ENCODE peak calls at places on chromosomes 4 and X, in five cellular contexts. P, C, Y, S and O are unnamed samples.

GRCh38 chr4:121796283-121796682 is 4.8 kb upstream of the EXOSC9 start:
- DNase-seq in S (no peak), P (no peak), Y (no peak), C (no peak), O (no peak)

GRCh38 chr4:46648088-46648744 is 258.3 kb upstream of the GABRA2 start:
- DNase-seq in P (peak), S (no peak), C (no peak), Y (no peak), O (no peak)

GRCh38 chrX:39640866-39641265 is 456.9 kb downstream of the BCOR start:
- DNase-seq in S (no peak), Y (no peak), C (no peak), P (no peak), O (no peak)

GRCh38 chr4:153205028-153205648 is 895 bp downstream of the TRIM2 start:
- DNase-seq in S (no peak), Y (no peak), P (no peak), C (peak), O (no peak)

GRCh38 chr4:99824070-99824599 is 7.5 kb downstream of the DAPP1 start:
- DNase-seq in Y (no peak), C (no peak), P (no peak), S (no peak), O (no peak)

GRCh38 chr4:145808021-145808650 is 128.2 kb downstream of the C4orf51 start:
- DNase-seq in Y (peak), P (peak), S (peak), C (no peak), O (peak)

GRCh38 chr4:155819066-155819465 is 47.0 kb downstream of the ASIC5 start:
- DNase-seq in Y (no peak), P (peak), S (no peak), C (no peak), O (no peak)

GRCh38 chr4:114200026-114200425 is 220.6 kb upstream of the ARSJ start:
- DNase-seq in C (peak), S (no peak), P (no peak), Y (no peak), O (no peak)

GRCh38 chr4:42152507-42153504 is at the start of gene BEND4:
- DNase-seq in P (no peak), C (no peak), S (no peak), Y (no peak), O (no peak)

GRCh38 chr4:128455480-128455879 is 167.9 kb upstream of the PGRMC2 start:
- DNase-seq in Y (no peak), S (no peak), C (no peak), P (no peak), O (no peak)

GRCh38 chrX:7574325-7574724 is 268.6 kb upstream of the VCX start:
- DNase-seq in Y (no peak), S (no peak), P (no peak), C (no peak), O (peak)

GRCh38 chrX:118523920-118524319 is 28.3 kb downstream of the DOCK11 start:
- DNase-seq in Y (no peak), P (no peak), S (no peak), C (no peak), O (no peak)

GRCh38 chr4:98446499-98447375 is 185.6 kb downstream of the RAP1GDS1 start:
- DNase-seq in P (peak), S (no peak), C (no peak), Y (peak), O (peak)

GRCh38 chr4:152697284-152698011 is 17.7 kb upstream of the TMEM154 start:
- DNase-seq in P (no peak), C (no peak), Y (no peak), S (no peak), O (no peak)

GRCh38 chr4:87213425-87213824 is 7.0 kb downstream of the KLHL8 start:
- DNase-seq in C (no peak), P (peak), S (no peak), Y (no peak), O (no peak)

GRCh38 chrX:151871244-151871643 is 41.4 kb upstream of the MAGEA4 start:
- DNase-seq in S (no peak), C (no peak), P (peak), Y (peak), O (peak)

GRCh38 chr4:76485450-76485849 is 50.4 kb downstream of the SHROOM3 start:
- DNase-seq in S (no peak), C (no peak), Y (peak), P (no peak), O (no peak)

GRCh38 chr4:112510468-112511293 is 5.3 kb downstream of the NEUROG2 start:
- DNase-seq in S (no peak), Y (no peak), P (no peak), C (no peak), O (no peak)

GRCh38 chr4:617644-618330 is 7.6 kb upstream of the PDE6B start:
- DNase-seq in S (no peak), C (no peak), Y (no peak), P (no peak), O (no peak)

GRCh38 chrX:136754641-136755040 is 26.1 kb downstream of the ARHGEF6 start:
- DNase-seq in Y (peak), P (no peak), C (no peak), S (no peak), O (no peak)

GRCh38 chrX:46912098-46912672 is at the start of gene JADE3:
- DNase-seq in Y (peak), S (peak), C (peak), P (peak), O (peak)

GRCh38 chrX:115595049-115595448 is 34.1 kb downstream of the PLS3 start:
- DNase-seq in C (no peak), S (no peak), P (no peak), Y (no peak), O (no peak)

GRCh38 chr4:182916483-182917181 is 554 bp downstream of the DCTD start:
- DNase-seq in P (peak), C (peak), S (peak), Y (peak), O (peak)

GRCh38 chr4:154416183-154416543 is 75.4 kb downstream of the DCHS2 start:
- DNase-seq in Y (no peak), S (peak), C (no peak), P (peak), O (no peak)

GRCh38 chrX:94758130-94758529 is 1084.1 kb downstream of the FAM133A start:
- DNase-seq in P (no peak), C (no peak), S (no peak), Y (no peak), O (no peak)

GRCh38 chrX:54043696-54044125 is 562 bp downstream of the PHF8 start:
- DNase-seq in C (peak), S (peak), P (no peak), Y (peak), O (no peak)

GRCh38 chrX:70030242-70030823 is 19.4 kb downstream of the AWAT2 start:
- DNase-seq in P (peak), Y (peak), S (no peak), C (peak), O (peak)

GRCh38 chrX:2452317-2452784 is 48.4 kb downstream of the DHRSX start:
- DNase-seq in S (no peak), Y (no peak), C (no peak), P (no peak), O (no peak)
- H3K27ac ChIP-seq in S (no peak), Y (no peak), C (no peak), P (no peak), O (no peak)

GRCh38 chr4:4432341-4433125 is 45.6 kb downstream of the NSG1 start:
- DNase-seq in C (no peak), Y (no peak), P (no peak), S (no peak), O (no peak)

GRCh38 chr4:4427886-4428285 is 41.0 kb downstream of the NSG1 start:
- DNase-seq in C (no peak), S (no peak), P (no peak), Y (no peak), O (no peak)

GRCh38 chr4:4428966-4429875 is 42.3 kb downstream of the NSG1 start:
- DNase-seq in C (no peak), S (no peak), P (no peak), Y (no peak), O (no peak)

GRCh38 chr4:4427478-4427870 is 40.6 kb downstream of the NSG1 start:
- DNase-seq in Y (peak), C (no peak), P (no peak), S (no peak), O (no peak)

DNA sequence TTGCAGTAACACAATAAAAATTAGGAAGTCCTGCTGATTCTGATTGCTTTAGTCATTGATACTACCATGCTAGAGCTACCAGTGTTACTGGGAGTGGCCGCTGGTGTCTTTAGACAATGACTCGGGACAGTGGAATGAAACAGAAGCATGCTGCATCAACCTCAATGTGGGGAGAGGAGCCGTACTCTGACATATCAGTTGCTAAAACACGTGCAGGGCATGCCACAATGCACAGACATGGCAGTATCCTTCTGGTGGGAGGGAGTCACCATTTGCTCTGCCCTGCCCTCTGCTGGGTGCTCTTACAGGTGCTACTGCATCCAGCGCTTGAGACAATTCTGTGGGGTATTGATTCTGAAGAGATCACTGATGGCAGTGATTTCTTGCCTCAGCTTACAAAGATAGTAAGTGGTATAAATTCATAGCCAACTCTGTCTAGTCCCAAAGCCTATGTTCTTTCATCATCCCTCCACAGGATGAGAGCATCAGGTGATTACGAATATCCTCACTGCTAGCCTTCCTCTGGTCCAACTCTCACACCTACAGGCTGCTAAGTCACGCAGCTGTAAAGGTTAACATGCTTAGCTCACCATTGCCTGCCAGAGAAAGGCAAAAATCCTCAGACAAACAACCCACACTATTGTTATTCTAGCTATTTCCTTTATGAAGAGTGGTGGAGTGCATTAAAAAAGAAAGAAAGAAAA is 43.7 kb downstream of the NSG1 start:
- DNase-seq in Y (peak), S (no peak), C (no peak), P (peak), O (peak)
- TF ChIP-seq CTCF in Y (peak), S (peak), C (peak), P (peak), O (peak)

DNA sequence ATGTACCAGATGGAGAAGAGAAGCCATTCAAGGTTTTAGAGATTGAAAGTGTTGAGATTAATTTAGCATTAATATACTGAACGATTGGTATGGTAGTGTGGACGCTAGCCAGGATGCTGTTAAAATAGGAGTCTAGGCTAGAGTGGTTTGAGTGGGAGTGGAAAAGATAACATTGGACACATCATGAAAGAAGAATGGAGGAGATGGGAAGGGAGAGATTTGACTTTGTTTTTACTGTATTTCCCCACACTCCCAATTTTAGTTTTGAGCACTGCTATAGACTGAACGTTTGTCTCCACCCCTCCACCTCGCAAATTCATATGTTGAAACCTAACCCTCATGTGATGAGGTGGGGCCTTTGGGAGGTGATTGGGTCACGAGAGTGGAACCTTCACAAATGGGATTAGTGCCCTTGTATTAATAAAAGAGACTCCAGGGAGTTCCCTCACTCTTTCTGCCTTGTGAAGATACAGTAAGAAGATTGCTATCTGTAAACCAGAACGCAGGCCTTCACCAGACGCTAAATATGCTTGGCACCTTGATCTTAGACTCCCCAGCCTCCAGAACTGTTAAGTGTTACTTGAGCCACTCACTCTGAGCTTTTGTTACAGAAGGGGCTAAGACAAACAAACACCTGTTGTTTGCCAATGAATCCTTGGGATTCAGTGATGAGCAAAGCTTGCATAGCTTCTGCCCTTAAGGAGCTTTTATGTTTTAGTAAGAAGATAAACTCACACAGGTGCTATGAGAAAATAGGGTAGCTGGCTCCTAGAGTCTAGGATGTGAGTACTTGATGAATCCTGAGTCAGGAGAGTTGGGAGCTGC is 25.8 kb downstream of the USP9X start:
- DNase-seq in P (no peak), S (no peak), Y (peak), C (no peak), O (peak)
- H3K4me3 ChIP-seq in P (no peak), S (no peak), Y (no peak), C (no peak), O (no peak)

DNA sequence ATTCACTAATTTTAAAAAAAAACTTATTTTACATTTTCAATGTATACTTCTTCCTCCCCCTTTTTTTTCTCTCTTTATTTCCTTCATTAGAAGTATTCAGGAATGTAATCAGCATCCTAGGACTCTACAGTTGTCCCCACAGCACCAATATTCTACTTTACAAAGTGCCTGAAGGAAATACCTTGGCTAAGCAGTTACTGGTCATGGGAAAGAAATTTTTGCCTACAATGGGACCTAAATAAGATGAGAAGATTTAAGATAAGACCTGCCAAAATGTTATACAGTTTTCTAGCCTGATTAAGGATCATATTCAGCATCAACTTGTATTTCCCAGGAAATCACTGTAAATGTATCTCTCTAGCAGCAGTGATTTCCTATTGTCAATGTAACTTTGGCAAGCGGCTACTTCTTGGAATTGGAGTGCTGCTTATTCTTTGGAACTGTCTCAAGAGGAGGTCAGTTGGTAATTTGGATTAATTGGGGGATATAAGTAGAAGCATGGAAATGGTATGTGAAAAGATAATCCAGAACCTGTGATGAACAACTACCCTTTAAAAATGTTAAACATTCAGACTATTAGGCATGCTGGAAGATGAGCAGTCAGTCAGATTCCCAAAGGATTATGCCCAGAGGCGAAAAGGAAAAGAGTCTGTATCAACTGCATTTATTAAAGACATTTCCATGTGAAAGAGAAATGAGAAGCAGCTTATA is 62.7 kb downstream of the SEC24D start:
- DNase-seq in S (no peak), Y (peak), C (no peak), P (no peak), O (no peak)
- H3K27ac ChIP-seq in S (peak), Y (peak), C (no peak), P (no peak), O (peak)

DNA sequence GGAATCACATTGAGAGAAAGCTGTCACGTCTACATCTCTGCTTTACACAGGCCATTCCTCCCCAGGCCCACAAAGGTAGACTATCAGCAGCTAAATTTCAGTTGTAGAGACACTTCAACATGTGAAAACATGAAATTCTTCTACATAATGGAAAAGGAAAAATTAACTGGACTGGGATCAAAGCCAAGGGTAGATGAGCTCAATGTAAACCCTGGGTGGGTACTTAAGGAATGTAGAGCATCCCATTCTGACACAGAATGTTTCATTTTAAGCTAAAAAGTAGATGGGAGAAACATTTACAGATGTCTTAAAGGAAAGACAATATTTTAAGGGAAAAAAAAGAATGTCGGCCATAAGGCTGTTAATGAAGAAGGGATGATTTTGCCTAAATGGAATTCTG is 51.3 kb upstream of the NPNT start:
- DNase-seq in P (no peak), S (no peak), Y (no peak), C (no peak), O (no peak)
- TF ChIP-seq CTCF in P (no peak), S (no peak), Y (no peak), C (no peak), O (no peak)

DNA sequence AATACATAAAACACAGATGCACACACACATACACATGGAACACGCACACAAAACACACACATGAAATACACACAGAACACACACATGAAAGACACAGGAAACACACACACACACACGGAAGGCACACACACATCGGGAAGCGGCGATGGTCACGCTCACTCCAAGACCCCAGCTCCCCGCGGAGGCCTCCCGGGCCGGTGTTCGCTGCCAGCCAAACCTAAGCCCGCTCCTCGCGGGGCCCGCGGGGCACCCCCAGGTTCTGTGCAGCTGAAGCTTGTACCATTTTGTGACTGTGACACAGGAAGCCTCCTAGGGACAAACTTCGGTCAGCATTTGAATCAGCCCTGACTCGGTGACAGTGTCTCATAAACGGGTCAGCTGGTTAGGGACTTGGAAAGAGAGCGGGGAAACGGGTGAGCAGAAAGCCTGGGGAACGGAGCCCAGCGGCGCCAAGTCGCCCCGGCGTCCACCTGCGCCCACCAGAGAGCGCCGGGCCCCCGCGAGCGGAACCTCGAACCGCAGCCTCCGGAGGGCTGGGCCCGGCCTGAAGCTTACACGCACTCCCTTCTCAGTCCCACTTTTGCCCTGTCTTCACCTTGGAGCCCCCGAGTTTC is 32.2 kb downstream of the F11 start:
- DNase-seq in Y (no peak), P (no peak), S (no peak), C (no peak), O (no peak)
- H3K4me3 ChIP-seq in Y (peak), P (no peak), S (no peak), C (no peak), O (peak)

DNA sequence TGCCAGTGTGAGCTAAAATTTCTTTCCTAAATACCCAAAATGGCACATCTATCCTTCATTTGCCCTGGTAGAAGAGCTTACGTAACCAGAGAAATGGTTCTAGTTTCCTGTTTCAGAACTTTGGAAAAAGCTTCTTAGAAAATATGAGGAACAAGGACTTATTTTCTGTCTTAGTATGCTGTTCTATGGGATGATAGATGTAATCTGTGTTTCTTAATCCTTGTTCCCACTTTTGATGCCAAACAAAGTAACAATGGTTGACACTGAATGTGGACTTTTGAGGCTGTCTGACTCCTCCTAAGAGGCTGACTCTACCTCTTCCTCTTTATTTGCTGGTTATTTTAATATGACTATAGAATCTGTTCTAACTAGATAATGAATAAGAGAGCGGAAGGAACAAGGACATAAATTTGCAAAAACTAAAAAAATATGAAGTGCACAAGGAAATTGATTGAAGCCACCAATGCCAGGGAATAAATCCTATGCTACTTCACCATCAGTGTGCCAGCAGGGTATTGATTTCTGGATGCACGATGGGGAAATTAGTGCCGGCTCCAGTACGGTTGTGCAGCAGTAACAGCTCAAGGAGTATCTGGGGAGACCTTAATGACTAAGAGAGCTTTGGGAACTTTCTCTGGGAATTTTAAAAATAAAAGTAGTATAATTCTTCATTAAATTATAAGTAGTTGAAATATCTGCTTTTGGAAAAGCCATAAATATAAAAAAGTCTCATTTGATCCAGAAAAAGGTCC is 39.4 kb upstream of the TET2 start:
- DNase-seq in P (no peak), Y (no peak), S (no peak), C (no peak), O (no peak)
- H3K27ac ChIP-seq in P (no peak), Y (no peak), S (peak), C (no peak), O (no peak)

GRCh38 chrX:74160816-74161215 is 143.2 kb upstream of the ZCCHC13 start:
- DNase-seq in C (no peak), S (no peak), Y (no peak), P (no peak), O (no peak)
- TF ChIP-seq CTCF in C (no peak), S (no peak), Y (no peak), P (no peak), O (no peak)